ENCODE peak calls at places on chromosomes 1 and 21, in six cellular contexts. One of them, this sample, is unnamed. For H3K27me3 and H3K9me3, the result is how much of the 10 kb centered on the place peaks cover.

GRCh38 chr1:204255966-204256365 is 42.2 kb upstream of the GOLT1A start:
- DNase-seq in PC-9: no peak
- DNase-seq in pancreas: no peak
- DNase-seq in CD8-positive, alpha-beta T cell: no peak
- DNase-seq in BE2C: no peak
- DNase-seq in fibroblast of lung: peak
- DNase-seq in this sample: no peak

GRCh38 chr1:221961532-221962292 is 219.8 kb upstream of the DUSP10 start:
- DNase-seq in BE2C: no peak
- DNase-seq in fibroblast of lung: peak
- DNase-seq in pancreas: no peak
- DNase-seq in PC-9: peak
- DNase-seq in CD8-positive, alpha-beta T cell: peak
- DNase-seq in this sample: no peak

GRCh38 chr1:204513117-204513716 is 3.0 kb upstream of the MDM4 start:
- DNase-seq in CD8-positive, alpha-beta T cell: peak
- DNase-seq in BE2C: no peak
- DNase-seq in pancreas: no peak
- DNase-seq in PC-9: no peak
- DNase-seq in fibroblast of lung: no peak
- DNase-seq in this sample: no peak

GRCh38 chr1:222167111-222167510 is 380.8 kb downstream of the HHIPL2 start:
- DNase-seq in CD8-positive, alpha-beta T cell: no peak
- DNase-seq in pancreas: peak
- DNase-seq in BE2C: peak
- DNase-seq in fibroblast of lung: peak
- DNase-seq in PC-9: no peak
- DNase-seq in this sample: no peak

GRCh38 chr1:216020743-216021345 is 402.4 kb downstream of the USH2A start:
- DNase-seq in PC-9: no peak
- DNase-seq in pancreas: no peak
- DNase-seq in fibroblast of lung: no peak
- DNase-seq in BE2C: no peak
- DNase-seq in CD8-positive, alpha-beta T cell: no peak
- DNase-seq in this sample: no peak

GRCh38 chr1:40312238-40313205 is 4.6 kb downstream of the COL9A2 start:
- DNase-seq in pancreas: no peak
- DNase-seq in PC-9: peak
- DNase-seq in fibroblast of lung: no peak
- DNase-seq in BE2C: no peak
- DNase-seq in CD8-positive, alpha-beta T cell: no peak
- DNase-seq in this sample: no peak

GRCh38 chr1:206589206-206589605 is 23.1 kb downstream of the EIF2D start:
- DNase-seq in fibroblast of lung: peak
- DNase-seq in CD8-positive, alpha-beta T cell: no peak
- DNase-seq in pancreas: no peak
- DNase-seq in PC-9: no peak
- DNase-seq in BE2C: no peak
- DNase-seq in this sample: peak

GRCh38 chr1:151146072-151146415 is 387 bp downstream of the SEMA6C start:
- DNase-seq in PC-9: no peak
- DNase-seq in BE2C: no peak
- DNase-seq in CD8-positive, alpha-beta T cell: no peak
- DNase-seq in fibroblast of lung: no peak
- DNase-seq in pancreas: no peak
- DNase-seq in this sample: no peak

GRCh38 chr21:27759091-27759659 is 792.3 kb upstream of the ADAMTS5 start:
- DNase-seq in CD8-positive, alpha-beta T cell: no peak
- DNase-seq in BE2C: peak
- DNase-seq in pancreas: peak
- DNase-seq in PC-9: no peak
- DNase-seq in fibroblast of lung: no peak
- DNase-seq in this sample: no peak

GRCh38 chr1:7218210-7218832 is 433.1 kb downstream of the CAMTA1 start:
- DNase-seq in BE2C: peak
- DNase-seq in PC-9: peak
- DNase-seq in CD8-positive, alpha-beta T cell: no peak
- DNase-seq in fibroblast of lung: peak
- DNase-seq in pancreas: no peak
- DNase-seq in this sample: no peak

GRCh38 chr1:117633423-117633822 is 27.6 kb downstream of the TENT5C start:
- DNase-seq in BE2C: no peak
- DNase-seq in PC-9: no peak
- DNase-seq in pancreas: peak
- DNase-seq in CD8-positive, alpha-beta T cell: no peak
- DNase-seq in fibroblast of lung: no peak
- DNase-seq in this sample: no peak

GRCh38 chr21:34623519-34623918 is 8.6 kb upstream of the RCAN1 start:
- DNase-seq in fibroblast of lung: no peak
- DNase-seq in PC-9: no peak
- DNase-seq in BE2C: no peak
- DNase-seq in CD8-positive, alpha-beta T cell: no peak
- DNase-seq in pancreas: no peak
- DNase-seq in this sample: no peak

GRCh38 chr1:203765029-203765837 is at the start of gene LAX1:
- DNase-seq in fibroblast of lung: no peak
- DNase-seq in PC-9: no peak
- DNase-seq in pancreas: no peak
- DNase-seq in BE2C: no peak
- DNase-seq in CD8-positive, alpha-beta T cell: peak
- DNase-seq in this sample: no peak

GRCh38 chr1:212671342-212672031 is 28.2 kb downstream of the BATF3 start:
- DNase-seq in CD8-positive, alpha-beta T cell: no peak
- DNase-seq in fibroblast of lung: peak
- DNase-seq in pancreas: no peak
- DNase-seq in PC-9: peak
- DNase-seq in BE2C: peak
- DNase-seq in this sample: peak

GRCh38 chr1:231418101-231418740 is 3.9 kb downstream of the EGLN1 start:
- DNase-seq in PC-9: no peak
- DNase-seq in CD8-positive, alpha-beta T cell: no peak
- DNase-seq in BE2C: no peak
- DNase-seq in fibroblast of lung: no peak
- DNase-seq in pancreas: no peak
- DNase-seq in this sample: no peak

GRCh38 chr1:46444466-46444865 is 45.2 kb upstream of the DMBX1 start:
- DNase-seq in PC-9: no peak
- DNase-seq in BE2C: no peak
- DNase-seq in CD8-positive, alpha-beta T cell: no peak
- DNase-seq in fibroblast of lung: no peak
- DNase-seq in pancreas: no peak
- DNase-seq in this sample: no peak

GRCh38 chr1:46447499-46448108 is 42.0 kb upstream of the DMBX1 start:
- DNase-seq in fibroblast of lung: no peak
- DNase-seq in BE2C: no peak
- DNase-seq in pancreas: no peak
- DNase-seq in CD8-positive, alpha-beta T cell: no peak
- DNase-seq in PC-9: no peak
- DNase-seq in this sample: no peak

GRCh38 chr1:46448109-46448911 is 41.3 kb upstream of the DMBX1 start:
- DNase-seq in PC-9: no peak
- DNase-seq in pancreas: no peak
- DNase-seq in CD8-positive, alpha-beta T cell: no peak
- DNase-seq in BE2C: no peak
- DNase-seq in fibroblast of lung: no peak
- DNase-seq in this sample: no peak

GRCh38 chr1:46445773-46446256 is 43.8 kb upstream of the DMBX1 start:
- DNase-seq in PC-9: no peak
- DNase-seq in CD8-positive, alpha-beta T cell: no peak
- DNase-seq in fibroblast of lung: no peak
- DNase-seq in BE2C: no peak
- DNase-seq in pancreas: no peak
- DNase-seq in this sample: no peak

DNA sequence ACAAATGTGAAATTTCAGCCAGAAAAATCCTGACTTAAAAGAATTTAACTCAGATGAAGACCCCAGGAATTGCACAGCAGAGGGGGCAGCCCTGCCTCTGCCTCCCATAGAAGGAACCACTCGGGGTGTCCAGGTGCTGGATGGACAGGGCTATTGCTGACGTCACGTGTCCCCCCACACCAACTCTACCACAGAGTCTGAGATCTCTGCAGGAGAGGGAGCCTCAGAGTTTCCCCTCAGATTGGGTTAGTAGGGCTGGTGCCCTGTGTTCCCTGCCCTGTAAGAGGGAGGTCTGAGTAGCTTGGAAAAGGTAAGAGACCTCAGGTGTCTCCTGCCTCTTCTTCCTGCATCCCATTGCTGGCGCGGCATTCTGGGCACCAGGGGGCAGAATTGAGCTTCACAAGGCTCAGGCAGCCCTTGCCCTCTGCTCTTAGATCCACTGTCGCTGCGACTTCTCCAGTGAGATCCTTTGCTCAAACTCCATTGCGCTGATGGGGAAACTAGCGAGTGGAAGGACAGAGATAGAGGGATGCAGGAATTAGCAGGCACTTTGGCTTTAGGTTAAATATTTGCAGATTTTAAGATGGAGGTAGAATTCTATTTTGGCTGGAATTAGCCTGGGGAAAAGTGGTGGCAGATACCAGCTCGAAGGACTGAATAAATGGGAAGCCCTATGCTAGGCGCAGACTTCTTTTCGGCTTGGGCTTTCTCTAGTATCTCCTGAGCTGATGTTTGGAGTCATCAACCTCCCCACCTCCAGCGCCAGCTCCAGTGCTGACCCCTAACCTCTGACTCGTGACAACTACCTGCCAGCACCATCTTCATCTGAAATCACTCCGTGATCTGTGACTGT is 42.8 kb upstream of the DMBX1 start:
- DNase-seq in CD8-positive, alpha-beta T cell: peak
- DNase-seq in PC-9: peak
- DNase-seq in BE2C: peak
- DNase-seq in fibroblast of lung: peak
- DNase-seq in pancreas: peak
- DNase-seq in this sample: peak
- H3K27me3 ChIP-seq in CD8-positive, alpha-beta T cell: under half
- H3K27me3 ChIP-seq in PC-9: under half
- H3K27me3 ChIP-seq in BE2C: under half
- H3K27me3 ChIP-seq in fibroblast of lung: under half
- H3K27me3 ChIP-seq in pancreas: under half
- H3K27me3 ChIP-seq in this sample: under half

GRCh38 chr1:227572752-227573151 is 9.4 kb downstream of the ZNF678 start:
- DNase-seq in fibroblast of lung: no peak
- DNase-seq in PC-9: no peak
- DNase-seq in BE2C: no peak
- DNase-seq in CD8-positive, alpha-beta T cell: no peak
- DNase-seq in pancreas: no peak
- DNase-seq in this sample: no peak
- H3K9me3 ChIP-seq in fibroblast of lung: under half
- H3K9me3 ChIP-seq in PC-9: under half
- H3K9me3 ChIP-seq in BE2C: under half
- H3K9me3 ChIP-seq in CD8-positive, alpha-beta T cell: under half
- H3K9me3 ChIP-seq in pancreas: under half
- H3K9me3 ChIP-seq in this sample: under half

DNA sequence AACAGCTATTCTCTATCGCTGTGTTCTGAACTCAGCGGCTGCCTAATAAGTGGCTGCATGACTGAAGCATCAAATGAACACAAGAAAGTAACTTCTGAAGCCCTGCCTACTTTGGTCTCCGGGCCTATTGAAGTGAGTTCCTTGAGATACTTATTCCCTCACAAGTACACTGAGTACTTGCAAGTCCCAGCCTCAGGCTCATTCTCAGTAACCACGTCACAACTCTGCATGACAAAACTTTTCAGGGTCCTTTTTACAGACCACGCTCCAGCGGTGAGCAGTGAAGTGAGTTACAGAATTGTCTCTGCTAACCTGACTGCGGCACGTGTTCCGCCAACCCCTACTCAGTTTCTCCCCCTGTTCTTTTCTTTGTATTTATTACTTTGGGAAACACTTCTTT is 1342.7 kb upstream of the ADGRL4 start:
- DNase-seq in CD8-positive, alpha-beta T cell: no peak
- DNase-seq in PC-9: no peak
- DNase-seq in fibroblast of lung: no peak
- DNase-seq in BE2C: no peak
- DNase-seq in pancreas: no peak
- DNase-seq in this sample: no peak
- H3K27me3 ChIP-seq in CD8-positive, alpha-beta T cell: under half
- H3K27me3 ChIP-seq in PC-9: under half
- H3K27me3 ChIP-seq in fibroblast of lung: under half
- H3K27me3 ChIP-seq in BE2C: under half
- H3K27me3 ChIP-seq in pancreas: under half
- H3K27me3 ChIP-seq in this sample: under half

GRCh38 chr1:30485072-30485471 is 238.3 kb downstream of the MATN1 start:
- DNase-seq in fibroblast of lung: no peak
- DNase-seq in pancreas: no peak
- DNase-seq in PC-9: no peak
- DNase-seq in BE2C: no peak
- DNase-seq in CD8-positive, alpha-beta T cell: no peak
- DNase-seq in this sample: no peak
- H3K9me3 ChIP-seq in fibroblast of lung: under half
- H3K9me3 ChIP-seq in pancreas: under half
- H3K9me3 ChIP-seq in PC-9: under half
- H3K9me3 ChIP-seq in BE2C: under half
- H3K9me3 ChIP-seq in CD8-positive, alpha-beta T cell: under half
- H3K9me3 ChIP-seq in this sample: under half